ENCODE peak calls at places on chromosomes 3 and 15, in seven cellular contexts. Z is type B pancreatic cell; W is neural crest cell; K is effector CD8-positive, alpha-beta T cell; C is GM03348; Q is cardiac fibroblast; G is kidney. U is an unnamed sample.

GRCh38 chr3:45940781-45941365 is 2.4 kb upstream of the CXCR6 start:
- DNase-seq in Z (no peak), W (no peak), K (no peak), C (no peak), Q (no peak), G (no peak), U (no peak)

GRCh38 chr3:175179055-175179454 is 319.9 kb downstream of the NAALADL2 start:
- DNase-seq in Z (no peak), W (no peak), K (no peak), C (no peak), Q (peak; percentile 38), G (no peak), U (no peak)

GRCh38 chr3:78613366-78614008 is 1154.3 kb downstream of the ROBO1 start:
- DNase-seq in Z (no peak), W (no peak), K (no peak), C (no peak), Q (no peak), G (no peak), U (no peak)

GRCh38 chr15:50353999-50354837 is 780 bp downstream of the GABPB1 start:
- DNase-seq in Z (peak; percentile 78), W (peak; percentile 41), K (peak; percentile 39), C (peak; percentile 57), Q (peak; percentile 88), G (peak; percentile 84), U (peak; percentile 56)

GRCh38 chr15:80876034-80876433 is 96.9 kb downstream of the CEMIP start:
- DNase-seq in Z (no peak), W (no peak), K (no peak), C (no peak), Q (no peak), G (no peak), U (no peak)

GRCh38 chr15:67127925-67128324 is 62.5 kb downstream of the SMAD3 start:
- DNase-seq in Z (no peak), W (no peak), K (no peak), C (peak; percentile 79), Q (peak; percentile 99), G (no peak), U (peak; percentile 86)

GRCh38 chr3:186192823-186193222 is 83.9 kb upstream of the ETV5 start:
- DNase-seq in Z (no peak), W (no peak), K (no peak), C (no peak), Q (no peak), G (no peak), U (no peak)

GRCh38 chr3:24683511-24684384 is 189.1 kb upstream of the THRB start:
- DNase-seq in Z (no peak), W (no peak), K (no peak), C (peak; percentile 59), Q (peak; percentile 83), G (no peak), U (peak; percentile 64)

GRCh38 chr3:62211675-62212429 is 161.5 kb downstream of the FEZF2 start:
- DNase-seq in Z (no peak), W (no peak), K (no peak), C (no peak), Q (no peak), G (no peak), U (peak; percentile 17)

GRCh38 chr3:149808209-149808829 is 4.7 kb upstream of the RNF13 start:
- DNase-seq in Z (no peak), W (peak; percentile 60), K (peak; percentile 29), C (peak; percentile 87), Q (peak; percentile 86), G (peak; percentile 59), U (peak; percentile 85)

GRCh38 chr3:8456118-8456811 is 45.4 kb upstream of the LMCD1 start:
- DNase-seq in Z (no peak), W (no peak), K (no peak), C (no peak), Q (peak; percentile 29), G (no peak), U (no peak)

GRCh38 chr3:99895106-99895705 is 77.5 kb downstream of the CMSS1 start:
- DNase-seq in Z (no peak), W (no peak), K (no peak), C (no peak), Q (no peak), G (no peak), U (no peak)

GRCh38 chr3:60017631-60018030 is 967.8 kb upstream of the CFAP20DC start:
- DNase-seq in Z (no peak), W (no peak), K (no peak), C (no peak), Q (no peak), G (no peak), U (no peak)

GRCh38 chr3:111859061-111859973 is at the start of gene PHLDB2:
- DNase-seq in Z (peak; percentile 87), W (peak; percentile 83), K (peak; percentile 20), C (peak; percentile 87), Q (peak; percentile 85), G (peak; percentile 94), U (peak; percentile 59)

GRCh38 chr15:83504365-83504764 is 57.2 kb downstream of the SH3GL3 start:
- DNase-seq in Z (no peak), W (no peak), K (no peak), C (no peak), Q (peak; percentile 1), G (no peak), U (no peak)

GRCh38 chr3:128547368-128547987 is 54.5 kb upstream of the GATA2 start:
- DNase-seq in Z (peak; percentile 56), W (no peak), K (no peak), C (peak; percentile 64), Q (peak; percentile 74), G (no peak), U (peak; percentile 52)

GRCh38 chr15:58384667-58385066 is 47.1 kb upstream of the LIPC start:
- DNase-seq in Z (no peak), W (no peak), K (no peak), C (no peak), Q (no peak), G (no peak), U (no peak)

U was measured in AG08395.